ENCODE peak calls at places on chromosome 11, in five cellular contexts. H is DMS79, W is T-helper 1 cell, B is SJSA1, X is nephron progenitor cell. K is an unnamed sample.

GRCh38 chr11:35516361-35516760 is 9.1 kb downstream of the PAMR1 start:
- DNase-seq in X (no peak), B (no peak), W (no peak), H (no peak), K (no peak)

GRCh38 chr11:77115181-77115611 is 12.6 kb downstream of the OMP start:
- DNase-seq in B (no peak), H (no peak), X (no peak), W (no peak), K (peak)

GRCh38 chr11:134734894-134735293 is 322.9 kb upstream of the B3GAT1 start:
- DNase-seq in H (no peak), B (no peak), W (no peak), X (no peak), K (no peak)

GRCh38 chr11:95767498-95767897 is 22.1 kb downstream of the FAM76B start:
- DNase-seq in X (no peak), W (no peak), B (no peak), H (no peak), K (no peak)

GRCh38 chr11:112166561-112166960 is 611 bp upstream of the TEX12 start:
- DNase-seq in W (no peak), X (no peak), H (no peak), B (no peak), K (no peak)

GRCh38 chr11:62923634-62924411 is 2.7 kb upstream of the CHRM1 start:
- DNase-seq in W (no peak), H (peak), B (no peak), X (peak), K (no peak)

GRCh38 chr11:121891134-121891533 is 224.9 kb downstream of the BLID start:
- DNase-seq in B (no peak), W (no peak), X (no peak), H (no peak), K (no peak)

GRCh38 chr11:68215087-68215445 is 2.0 kb upstream of the KMT5B start:
- DNase-seq in W (no peak), X (no peak), H (no peak), B (no peak), K (no peak)

GRCh38 chr11:104531075-104531474 is 367.1 kb upstream of the PDGFD start:
- DNase-seq in H (no peak), W (no peak), X (no peak), B (no peak), K (no peak)

K was measured in endothelial cell.